ENCODE peak calls at places on chromosomes 16 and 17, in ten cellular contexts. X, V, O, P, I, G, E, Q, N and Z are unnamed samples.

GRCh38 chr17:38844261-38844757 is 9.2 kb downstream of the RPL23 start:
- DNase-seq in X (no peak), V (peak), O (no peak), P (peak), I (no peak), G (peak), E (no peak), Q (no peak), N (no peak), Z (peak)

GRCh38 chr17:488993-489757 is 136.6 kb upstream of the RPH3AL start:
- DNase-seq in X (peak), V (peak), O (no peak), P (peak), I (peak), G (peak), E (peak), Q (no peak), N (no peak), Z (no peak)

GRCh38 chr16:6096931-6097665 is 999.5 kb upstream of the EEF2KMT start:
- DNase-seq in X (no peak), V (no peak), O (no peak), P (no peak), I (no peak), G (no peak), E (no peak), Q (no peak), N (no peak), Z (no peak)

GRCh38 chr17:48530208-48530886 is 464 bp downstream of the HOXB1 start:
- DNase-seq in X (no peak), V (no peak), O (no peak), P (no peak), I (no peak), G (no peak), E (no peak), Q (no peak), N (no peak), Z (no peak)

GRCh38 chr17:66373944-66374817 is 71.8 kb downstream of the PRKCA start:
- DNase-seq in X (peak), V (no peak), O (no peak), P (peak), I (peak), G (peak), E (no peak), Q (no peak), N (peak), Z (no peak)

GRCh38 chr17:47207143-47208067 is 1.7 kb upstream of the MYL4 start:
- DNase-seq in X (no peak), V (no peak), O (no peak), P (no peak), I (no peak), G (no peak), E (no peak), Q (no peak), N (no peak), Z (no peak)

GRCh38 chr17:21043296-21044232 is 753 bp upstream of the USP22 start:
- DNase-seq in X (peak), V (peak), O (peak), P (peak), I (peak), G (peak), E (peak), Q (peak), N (peak), Z (peak)

GRCh38 chr17:2238432-2239169 is 65.0 kb downstream of the SMG6 start:
- DNase-seq in X (no peak), V (no peak), O (no peak), P (no peak), I (no peak), G (no peak), E (no peak), Q (peak), N (peak), Z (no peak)

GRCh38 chr16:24701521-24701951 is 27.9 kb upstream of the TNRC6A start:
- DNase-seq in X (no peak), V (no peak), O (no peak), P (no peak), I (peak), G (no peak), E (peak), Q (no peak), N (no peak), Z (peak)

GRCh38 chr17:19387921-19388521 is 1.0 kb upstream of the MFAP4 start:
- DNase-seq in X (no peak), V (peak), O (peak), P (no peak), I (no peak), G (no peak), E (peak), Q (no peak), N (no peak), Z (peak)

GRCh38 chr16:49460786-49461470 is 87.3 kb downstream of the C16orf78 start:
- DNase-seq in X (no peak), V (no peak), O (no peak), P (no peak), I (no peak), G (no peak), E (no peak), Q (peak), N (no peak), Z (no peak)

GRCh38 chr17:42853597-42853967 is 2.6 kb downstream of the AOC3 start:
- DNase-seq in X (no peak), V (no peak), O (no peak), P (no peak), I (no peak), G (no peak), E (no peak), Q (no peak), N (no peak), Z (no peak)

GRCh38 chr17:42857389-42857788 is 6.4 kb downstream of the AOC3 start:
- DNase-seq in X (peak), V (no peak), O (no peak), P (no peak), I (no peak), G (no peak), E (no peak), Q (no peak), N (no peak), Z (no peak)

GRCh38 chr17:42853968-42854790 is 3.2 kb downstream of the AOC3 start:
- DNase-seq in X (no peak), V (no peak), O (no peak), P (no peak), I (no peak), G (no peak), E (no peak), Q (no peak), N (no peak), Z (no peak)

GRCh38 chr17:42853004-42853403 is 2.0 kb downstream of the AOC3 start:
- DNase-seq in X (no peak), V (no peak), O (no peak), P (no peak), I (no peak), G (no peak), E (no peak), Q (peak), N (no peak), Z (no peak)

GRCh38 chr17:42855048-42855596 is 4.1 kb downstream of the AOC3 start:
- DNase-seq in X (no peak), V (no peak), O (no peak), P (no peak), I (no peak), G (no peak), E (no peak), Q (no peak), N (no peak), Z (no peak)
- H3K4me3 ChIP-seq in X (no peak), V (no peak), O (no peak), P (no peak), I (no peak), G (no peak), E (no peak), Q (peak), N (no peak), Z (no peak)

GRCh38 chr17:78798695-78799559 is 16.9 kb upstream of the CYTH1 start:
- DNase-seq in X (peak), V (peak), O (peak), P (no peak), I (peak), G (peak), E (no peak), Q (no peak), N (no peak), Z (peak)
- TF ChIP-seq CTCF in X (peak), V (peak), O (peak), P (peak), I (peak), G (peak), E (peak), Q (peak), N (peak), Z (peak)

GRCh38 chr17:82899941-82900340 is 60.1 kb upstream of the ZNF750 start:
- DNase-seq in X (no peak), V (no peak), O (no peak), P (no peak), I (no peak), G (no peak), E (no peak), Q (no peak), N (no peak), Z (no peak)

GRCh38 chr17:82901356-82901755 is 61.5 kb upstream of the ZNF750 start:
- DNase-seq in X (no peak), V (no peak), O (no peak), P (no peak), I (no peak), G (no peak), E (no peak), Q (no peak), N (no peak), Z (no peak)

GRCh38 chr17:82900741-82901140 is 60.9 kb upstream of the ZNF750 start:
- DNase-seq in X (no peak), V (no peak), O (no peak), P (no peak), I (no peak), G (no peak), E (peak), Q (no peak), N (no peak), Z (peak)

GRCh38 chr17:82902972-82903874 is 63.4 kb upstream of the ZNF750 start:
- DNase-seq in X (no peak), V (no peak), O (no peak), P (no peak), I (no peak), G (no peak), E (no peak), Q (no peak), N (no peak), Z (no peak)

GRCh38 chr17:82901836-82902235 is 62.0 kb upstream of the ZNF750 start:
- DNase-seq in X (no peak), V (no peak), O (no peak), P (no peak), I (no peak), G (no peak), E (no peak), Q (no peak), N (no peak), Z (no peak)
- H3K4me3 ChIP-seq in X (no peak), V (no peak), O (no peak), P (no peak), I (no peak), G (no peak), E (no peak), Q (no peak), N (no peak), Z (no peak)

DNA sequence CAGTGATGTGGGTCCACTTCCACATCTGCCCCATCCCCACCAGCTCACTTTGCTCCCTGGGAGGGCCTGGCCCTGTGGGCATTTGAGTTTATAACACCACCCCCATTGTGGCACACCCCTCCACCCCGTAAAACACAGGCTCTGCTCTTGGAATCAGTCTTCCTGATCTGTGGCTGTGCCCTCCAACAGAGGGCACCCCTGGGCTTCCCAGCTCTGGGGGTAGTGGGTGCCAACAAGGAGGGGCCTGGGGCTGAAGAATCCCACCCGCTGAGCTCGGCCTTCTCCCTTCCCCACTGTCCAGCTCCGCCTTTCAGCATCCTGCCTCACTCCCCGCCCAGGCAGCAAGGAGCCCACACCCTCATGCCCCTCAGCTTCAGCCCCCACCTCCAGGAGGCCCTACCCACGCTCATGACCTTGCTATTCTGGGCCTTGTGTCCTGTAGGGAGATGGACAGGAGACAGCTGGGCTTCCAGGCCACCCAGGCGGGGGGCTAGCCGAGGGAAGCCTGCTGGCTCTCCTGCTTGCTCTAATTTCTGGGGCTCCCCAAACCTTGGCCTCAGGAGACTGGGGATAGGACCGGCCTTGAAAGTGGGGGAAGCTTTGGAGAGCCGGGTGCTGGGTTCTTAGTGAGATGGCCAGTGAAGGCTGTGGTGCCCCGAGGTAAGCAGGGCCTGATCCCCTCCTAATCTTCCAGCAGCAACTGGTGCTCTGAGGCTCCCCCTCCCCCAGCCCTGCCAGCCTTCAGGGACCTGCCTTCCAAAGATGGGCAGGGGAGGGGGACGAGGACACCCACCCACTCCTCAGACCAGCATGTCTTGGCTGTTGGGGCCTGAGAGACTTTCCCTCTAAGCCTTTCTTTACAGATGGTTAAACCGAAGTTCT is 2.9 kb upstream of the ATP2A1 start:
- DNase-seq in X (no peak), V (no peak), O (no peak), P (no peak), I (no peak), G (no peak), E (no peak), Q (no peak), N (no peak), Z (no peak)
- TF ChIP-seq CTCF in X (no peak), V (peak), O (no peak), P (no peak), I (no peak), G (no peak), E (no peak), Q (no peak), N (no peak), Z (no peak)

GRCh38 chr16:28534542-28535373 is 4.0 kb downstream of the NUPR1 start:
- DNase-seq in X (no peak), V (peak), O (no peak), P (no peak), I (peak), G (no peak), E (no peak), Q (peak), N (peak), Z (peak)

GRCh38 chr16:28532940-28533647 is 5.7 kb downstream of the NUPR1 start:
- DNase-seq in X (no peak), V (no peak), O (no peak), P (no peak), I (no peak), G (no peak), E (no peak), Q (no peak), N (no peak), Z (no peak)

GRCh38 chr16:28538733-28539596 is at the start of gene NUPR1:
- DNase-seq in X (no peak), V (peak), O (peak), P (peak), I (peak), G (no peak), E (peak), Q (peak), N (peak), Z (peak)

GRCh38 chr16:28537964-28538732 is 626 bp downstream of the NUPR1 start:
- DNase-seq in X (no peak), V (no peak), O (no peak), P (peak), I (no peak), G (no peak), E (no peak), Q (no peak), N (no peak), Z (no peak)

DNA sequence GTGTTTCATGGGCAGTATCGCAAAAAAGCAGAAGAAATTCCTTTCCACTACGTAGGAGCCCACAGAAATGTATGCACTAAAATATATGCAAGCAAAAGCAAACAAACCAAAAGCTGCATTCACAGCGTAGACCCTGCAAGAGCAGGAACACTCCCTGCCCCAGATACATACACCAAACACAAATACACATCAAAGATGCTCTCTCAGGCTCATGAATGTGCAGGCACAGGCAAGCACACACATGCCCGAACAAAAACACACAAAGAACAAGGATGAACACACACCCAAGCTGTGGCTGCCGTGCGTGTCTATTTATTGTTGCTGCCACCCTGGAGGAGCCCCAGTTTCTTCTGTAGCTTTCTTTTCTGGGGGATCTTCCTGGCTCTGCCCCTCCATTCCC is 1.7 kb downstream of the NUPR1 start:
- DNase-seq in X (no peak), V (peak), O (peak), P (no peak), I (no peak), G (no peak), E (no peak), Q (no peak), N (no peak), Z (no peak)
- H3K4me3 ChIP-seq in X (no peak), V (peak), O (peak), P (peak), I (no peak), G (no peak), E (peak), Q (peak), N (peak), Z (peak)

GRCh38 chr16:87057291-87057881 is 259.8 kb downstream of the C16orf95 start:
- DNase-seq in X (peak), V (no peak), O (no peak), P (no peak), I (no peak), G (peak), E (no peak), Q (peak), N (no peak), Z (peak)
- TF ChIP-seq CTCF in X (peak), V (no peak), O (no peak), P (no peak), I (peak), G (peak), E (peak), Q (no peak), N (peak), Z (peak)

GRCh38 chr17:3668279-3669084 is at the start of the genes EMC6 and TAX1BP3:
- DNase-seq in X (peak), V (peak), O (peak), P (peak), I (peak), G (peak), E (peak), Q (peak), N (peak), Z (peak)
- H3K4me3 ChIP-seq in X (peak), V (peak), O (peak), P (peak), I (peak), G (peak), E (peak), Q (peak), N (peak), Z (peak)

GRCh38 chr17:76373481-76373825 is 11.0 kb upstream of the SPHK1 start:
- DNase-seq in X (peak), V (no peak), O (no peak), P (no peak), I (no peak), G (no peak), E (no peak), Q (no peak), N (no peak), Z (no peak)

GRCh38 chr17:76370261-76370993 is 14.0 kb upstream of the SPHK1 start:
- DNase-seq in X (no peak), V (peak), O (peak), P (peak), I (peak), G (peak), E (peak), Q (peak), N (peak), Z (peak)

GRCh38 chr17:76368545-76368944 is 14.8 kb upstream of the PRPSAP1 start:
- DNase-seq in X (no peak), V (no peak), O (no peak), P (no peak), I (peak), G (peak), E (no peak), Q (no peak), N (no peak), Z (peak)

GRCh38 chr17:76369804-76370203 is 14.6 kb upstream of the SPHK1 start:
- DNase-seq in X (no peak), V (no peak), O (no peak), P (no peak), I (no peak), G (no peak), E (no peak), Q (no peak), N (peak), Z (peak)

GRCh38 chr17:76371656-76372628 is 12.5 kb upstream of the SPHK1 start:
- DNase-seq in X (no peak), V (peak), O (peak), P (no peak), I (peak), G (no peak), E (peak), Q (no peak), N (no peak), Z (peak)
- TF ChIP-seq CTCF in X (no peak), V (no peak), O (no peak), P (no peak), I (no peak), G (no peak), E (no peak), Q (no peak), N (no peak), Z (no peak)

GRCh38 chr17:50177476-50177875 is 11.7 kb downstream of the SGCA start:
- DNase-seq in X (no peak), V (peak), O (peak), P (peak), I (no peak), G (no peak), E (no peak), Q (no peak), N (no peak), Z (peak)

GRCh38 chr17:50180066-50180465 is 14.3 kb downstream of the SGCA start:
- DNase-seq in X (no peak), V (no peak), O (no peak), P (peak), I (no peak), G (no peak), E (no peak), Q (no peak), N (no peak), Z (no peak)

GRCh38 chr17:50180593-50180992 is 14.8 kb downstream of the SGCA start:
- DNase-seq in X (no peak), V (no peak), O (no peak), P (peak), I (no peak), G (no peak), E (peak), Q (no peak), N (no peak), Z (no peak)

GRCh38 chr17:50176559-50177471 is 11.0 kb downstream of the SGCA start:
- DNase-seq in X (no peak), V (no peak), O (no peak), P (peak), I (no peak), G (no peak), E (no peak), Q (no peak), N (no peak), Z (no peak)

GRCh38 chr17:50177983-50178834 is 12.4 kb downstream of the SGCA start:
- DNase-seq in X (peak), V (peak), O (peak), P (peak), I (peak), G (peak), E (peak), Q (peak), N (peak), Z (peak)
- H3K4me3 ChIP-seq in X (no peak), V (no peak), O (no peak), P (no peak), I (no peak), G (peak), E (no peak), Q (no peak), N (peak), Z (no peak)

DNA sequence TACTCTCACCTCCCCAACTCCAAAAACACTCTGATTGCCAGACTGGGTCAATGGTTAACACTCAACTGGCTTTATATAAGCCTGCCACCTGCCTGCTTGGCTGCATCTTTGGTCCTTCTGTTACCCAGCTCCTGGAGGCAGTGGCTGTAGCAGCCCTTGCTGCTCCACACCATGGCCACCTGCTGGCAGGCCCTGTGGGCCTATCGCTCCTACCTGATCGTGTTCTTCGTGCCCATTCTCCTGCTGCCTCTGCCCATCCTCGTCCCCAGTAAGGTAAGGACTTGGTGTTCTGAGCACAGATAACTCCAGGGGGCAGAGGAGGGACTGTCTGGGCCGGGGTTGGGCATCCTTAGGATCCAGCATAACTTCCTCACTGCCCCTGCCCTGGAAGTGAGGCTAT is at the start of gene SLC13A2:
- DNase-seq in X (no peak), V (no peak), O (no peak), P (no peak), I (no peak), G (no peak), E (no peak), Q (peak), N (no peak), Z (no peak)
- TF ChIP-seq CTCF in X (no peak), V (peak), O (no peak), P (no peak), I (no peak), G (no peak), E (no peak), Q (no peak), N (no peak), Z (no peak)